ENCODE peak calls at places on chromosomes 2 and 18, in eight cellular contexts. W is CD8-positive, alpha-beta T cell; F is A549; U is hepatocyte; N is Peyer's patch; L is tibial artery; Q is PC-3; X is cardiac muscle cell. Y is an unnamed sample.

GRCh38 chr2:233241803-233242202 is 9.7 kb upstream of the ATG16L1 start:
- DNase-seq in W (no peak), F (no peak), U (no peak), N (peak; percentile 61), L (no peak), Q (peak; percentile 40), X (no peak), Y (no peak)

GRCh38 chr18:1806884-1807615 is 764.3 kb downstream of the METTL4 start:
- DNase-seq in W (no peak), F (no peak), U (no peak), N (no peak), L (no peak), Q (no peak), X (no peak), Y (no peak)

GRCh38 chr2:150327546-150328495 is 159.6 kb downstream of the RND3 start:
- DNase-seq in W (no peak), F (no peak), U (no peak), N (no peak), L (no peak), Q (no peak), X (no peak), Y (no peak)

GRCh38 chr2:163347982-163348842 is 387.6 kb downstream of the FIGN start:
- DNase-seq in W (no peak), F (peak; percentile 92), U (peak; percentile 91), N (peak; percentile 59), L (peak; percentile 85), Q (peak; percentile 75), X (peak; percentile 95), Y (no peak)

GRCh38 chr2:134287323-134287722 is 33.5 kb downstream of the MGAT5 start:
- DNase-seq in W (no peak), F (no peak), U (no peak), N (no peak), L (no peak), Q (no peak), X (no peak), Y (no peak)

GRCh38 chr18:6614952-6615351 is 114.6 kb upstream of the ARHGAP28 start:
- DNase-seq in W (no peak), F (no peak), U (no peak), N (no peak), L (no peak), Q (peak; percentile 35), X (no peak), Y (no peak)

GRCh38 chr2:4576075-4576474 is 872.7 kb downstream of the DCDC2C start:
- DNase-seq in W (no peak), F (no peak), U (no peak), N (no peak), L (no peak), Q (no peak), X (no peak), Y (no peak)

GRCh38 chr18:63152791-63153190 is 166.8 kb downstream of the BCL2 start:
- DNase-seq in W (no peak), F (no peak), U (no peak), N (no peak), L (no peak), Q (no peak), X (no peak), Y (no peak)

GRCh38 chr2:38268691-38269309 is 108.3 kb downstream of the ATL2 start:
- DNase-seq in W (no peak), F (no peak), U (no peak), N (no peak), L (no peak), Q (peak; percentile 43), X (no peak), Y (no peak)

GRCh38 chr18:75363446-75364225 is 63.9 kb downstream of the SMIM21 start:
- DNase-seq in W (no peak), F (no peak), U (no peak), N (no peak), L (no peak), Q (no peak), X (no peak), Y (no peak)

GRCh38 chr2:105797298-105797819 is 52.6 kb downstream of the NCK2 start:
- DNase-seq in W (no peak), F (no peak), U (no peak), N (no peak), L (no peak), Q (no peak), X (peak; percentile 79), Y (no peak)

GRCh38 chr18:28407681-28408080 is 230.8 kb upstream of the CDH2 start:
- DNase-seq in W (no peak), F (no peak), U (no peak), N (no peak), L (no peak), Q (no peak), X (no peak), Y (no peak)

GRCh38 chr2:37091873-37092272 is 7.6 kb downstream of the GPATCH11 start:
- DNase-seq in W (no peak), F (no peak), U (no peak), N (no peak), L (no peak), Q (no peak), X (no peak), Y (no peak)

GRCh38 chr2:232502901-232503791 is 15.5 kb upstream of the ECEL1 start:
- DNase-seq in W (no peak), F (peak; percentile 46), U (peak; percentile 79), N (no peak), L (no peak), Q (no peak), X (peak; percentile 45), Y (peak; percentile 33)

GRCh38 chr18:49892148-49892924 is 79.0 kb upstream of the ACAA2 start:
- DNase-seq in W (no peak), F (no peak), U (no peak), N (no peak), L (no peak), Q (peak; percentile 71), X (no peak), Y (no peak)

GRCh38 chr18:475202-475624 is 25.3 kb downstream of the COLEC12 start:
- DNase-seq in W (no peak), F (no peak), U (no peak), N (no peak), L (no peak), Q (peak; percentile 60), X (peak; percentile 94), Y (no peak)

GRCh38 chr2:133266926-133267590 is 301.2 kb downstream of the NCKAP5 start:
- DNase-seq in W (no peak), F (peak; percentile 51), U (no peak), N (no peak), L (no peak), Q (peak; percentile 25), X (no peak), Y (no peak)

GRCh38 chr2:130825231-130825971 is 11.3 kb upstream of the ARHGEF4 start:
- DNase-seq in W (no peak), F (no peak), U (no peak), N (no peak), L (no peak), Q (no peak), X (no peak), Y (no peak)

DNA sequence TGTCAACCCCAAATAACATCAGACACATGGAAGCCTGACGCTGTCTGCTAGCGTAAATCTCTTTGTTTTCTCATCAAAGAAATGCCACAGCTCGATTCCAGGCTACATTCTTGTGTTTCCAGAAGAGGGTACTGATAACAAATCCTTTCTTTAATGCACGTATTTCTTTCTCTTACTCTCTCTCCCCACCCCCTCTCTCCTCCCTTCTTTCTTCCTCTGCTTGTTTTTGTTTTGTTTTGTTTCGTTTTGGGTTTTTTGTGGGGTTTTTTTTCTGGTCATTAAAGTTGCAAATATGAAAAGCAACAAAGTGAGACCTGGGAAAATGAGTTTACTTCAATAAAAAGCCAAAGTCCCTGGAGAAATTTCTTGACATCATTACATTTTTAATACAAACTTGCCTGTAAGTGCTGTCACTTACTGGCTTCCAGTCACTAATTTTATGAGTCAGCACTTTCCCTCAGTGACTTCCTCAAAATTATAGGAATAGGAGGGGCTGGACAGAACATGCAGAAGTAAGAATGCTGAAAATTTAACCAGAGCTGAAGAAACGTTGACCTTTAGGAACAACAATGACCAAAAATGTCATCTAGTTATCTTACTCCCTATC is 106.7 kb upstream of the NABP1 start:
- DNase-seq in W (no peak), F (peak; percentile 74), U (peak; percentile 29), N (no peak), L (no peak), Q (peak; percentile 80), X (peak; percentile 84), Y (no peak)
- H3K27ac ChIP-seq in W (no peak overlapping the region), F (peak overlapping the region; percentile 68), U (no peak overlapping the region), N (no peak overlapping the region), L (no peak overlapping the region), Q (peak overlapping the region; percentile 66), X (no peak overlapping the region), Y (no peak overlapping the region)

DNA sequence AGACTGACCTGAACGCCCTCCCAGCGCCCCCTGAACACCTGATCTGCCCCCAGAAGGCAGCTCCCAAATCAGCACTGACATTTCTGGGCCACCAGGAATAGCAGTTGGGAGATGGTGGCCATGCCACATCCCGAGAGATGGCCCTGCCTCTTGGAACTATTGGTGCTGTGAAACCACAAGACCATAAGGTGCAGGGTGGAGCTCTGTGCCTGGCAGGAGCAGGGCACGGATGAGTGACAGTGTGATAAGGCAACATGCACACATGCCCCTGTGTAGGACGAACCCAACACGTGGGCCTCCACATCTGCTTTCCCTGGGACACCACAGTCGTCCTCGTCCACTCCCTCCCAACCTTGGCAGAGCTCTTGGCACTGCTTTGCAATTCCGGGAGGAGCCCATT is 26.9 kb downstream of the ANO7 start:
- DNase-seq in W (no peak), F (no peak), U (no peak), N (no peak), L (no peak), Q (no peak), X (no peak), Y (no peak)
- TF ChIP-seq CTCF in W (no peak), F (no peak), U (no peak), N (no peak), L (no peak), Q (no peak), X (no peak), Y (no peak)

GRCh38 chr2:129740504-129740903 is 239.0 kb upstream of the RAB6C start:
- DNase-seq in W (no peak), F (no peak), U (no peak), N (no peak), L (no peak), Q (no peak), X (no peak), Y (no peak)

GRCh38 chr2:129744141-129744540 is 235.3 kb upstream of the RAB6C start:
- DNase-seq in W (no peak), F (no peak), U (no peak), N (no peak), L (no peak), Q (no peak), X (no peak), Y (no peak)

GRCh38 chr2:129741165-129741564 is 238.3 kb upstream of the RAB6C start:
- DNase-seq in W (no peak), F (no peak), U (no peak), N (no peak), L (no peak), Q (no peak), X (no peak), Y (no peak)

GRCh38 chr2:129741623-129742022 is 237.8 kb upstream of the RAB6C start:
- DNase-seq in W (no peak), F (no peak), U (no peak), N (no peak), L (no peak), Q (no peak), X (no peak), Y (no peak)

GRCh38 chr2:129742415-129742814 is 237.1 kb upstream of the RAB6C start:
- DNase-seq in W (no peak), F (no peak), U (no peak), N (no peak), L (no peak), Q (no peak), X (no peak), Y (no peak)
- H3K9me3 ChIP-seq in W (no peaks in the 10 kb centered on the region), F (no peaks in the 10 kb centered on the region), U (no peaks in the 10 kb centered on the region), N (no peaks in the 10 kb centered on the region), L (no peaks in the 10 kb centered on the region), Q (no peaks in the 10 kb centered on the region), X (no peaks in the 10 kb centered on the region), Y (no peaks in the 10 kb centered on the region)

GRCh38 chr2:234363647-234364294 is 133.1 kb downstream of the ARL4C start:
- DNase-seq in W (no peak), F (peak; percentile 56), U (no peak), N (no peak), L (no peak), Q (no peak), X (no peak), Y (no peak)
- H3K27ac ChIP-seq in W (no peak overlapping the region), F (peak overlapping the region; percentile 91), U (peak overlapping the region; percentile 75), N (no peak overlapping the region), L (no peak overlapping the region), Q (peak overlapping the region; percentile 90), X (no peak overlapping the region), Y (no peak overlapping the region)